ENCODE peak calls at places on chromosomes 3 and 15, in nine cellular contexts. One of them, this sample, is unnamed.

GRCh38 chr3:32002536-32003368 is 21.2 kb downstream of the ZNF860 start:
- DNase-seq in stimulated activated effector memory CD8-positive, alpha-beta T cell treated with anti-CD3 and anti-CD28 coated beads, Interleukin-12 subunit alpha, Interleukin-12 subunit beta, amount 100 ng/mL, for 72 hours: no peak
- DNase-seq in stimulated activated CD8-positive, alpha-beta memory T cell treated with anti-CD3 and anti-CD28 coated beads, Interleukin-4, amount 100 ng/mL, for 4 hours: no peak
- DNase-seq in iPS DF 19.7: no peak
- DNase-seq in nucleus accumbens: no peak
- DNase-seq in NCI-H1092 treated with DMSO at 0.1 percent for 48 hours: no peak
- DNase-seq in T-helper 9 cell: no peak
- DNase-seq in ovary: no peak
- DNase-seq in HEK293T: no peak
- DNase-seq in this sample: no peak

GRCh38 chr3:18422972-18423371 is 2.2 kb downstream of the SATB1 start:
- DNase-seq in stimulated activated effector memory CD8-positive, alpha-beta T cell treated with anti-CD3 and anti-CD28 coated beads, Interleukin-12 subunit alpha, Interleukin-12 subunit beta, amount 100 ng/mL, for 72 hours: no peak
- DNase-seq in stimulated activated CD8-positive, alpha-beta memory T cell treated with anti-CD3 and anti-CD28 coated beads, Interleukin-4, amount 100 ng/mL, for 4 hours: no peak
- DNase-seq in iPS DF 19.7: no peak
- DNase-seq in nucleus accumbens: no peak
- DNase-seq in NCI-H1092 treated with DMSO at 0.1 percent for 48 hours: no peak
- DNase-seq in T-helper 9 cell: no peak
- DNase-seq in ovary: no peak
- DNase-seq in HEK293T: no peak
- DNase-seq in this sample: no peak

GRCh38 chr3:179234244-179234643 is 16.7 kb downstream of the KCNMB3 start:
- DNase-seq in stimulated activated effector memory CD8-positive, alpha-beta T cell treated with anti-CD3 and anti-CD28 coated beads, Interleukin-12 subunit alpha, Interleukin-12 subunit beta, amount 100 ng/mL, for 72 hours: no peak
- DNase-seq in stimulated activated CD8-positive, alpha-beta memory T cell treated with anti-CD3 and anti-CD28 coated beads, Interleukin-4, amount 100 ng/mL, for 4 hours: no peak
- DNase-seq in iPS DF 19.7: no peak
- DNase-seq in nucleus accumbens: no peak
- DNase-seq in NCI-H1092 treated with DMSO at 0.1 percent for 48 hours: no peak
- DNase-seq in T-helper 9 cell: no peak
- DNase-seq in ovary: no peak
- DNase-seq in HEK293T: no peak
- DNase-seq in this sample: no peak

GRCh38 chr15:70036585-70037343 is 61.0 kb downstream of the TLE3 start:
- DNase-seq in stimulated activated effector memory CD8-positive, alpha-beta T cell treated with anti-CD3 and anti-CD28 coated beads, Interleukin-12 subunit alpha, Interleukin-12 subunit beta, amount 100 ng/mL, for 72 hours: no peak
- DNase-seq in stimulated activated CD8-positive, alpha-beta memory T cell treated with anti-CD3 and anti-CD28 coated beads, Interleukin-4, amount 100 ng/mL, for 4 hours: no peak
- DNase-seq in iPS DF 19.7: no peak
- DNase-seq in nucleus accumbens: no peak
- DNase-seq in NCI-H1092 treated with DMSO at 0.1 percent for 48 hours: peak
- DNase-seq in T-helper 9 cell: no peak
- DNase-seq in ovary: no peak
- DNase-seq in HEK293T: no peak
- DNase-seq in this sample: peak

GRCh38 chr3:5692446-5692845 is 504.9 kb downstream of the EDEM1 start:
- DNase-seq in stimulated activated effector memory CD8-positive, alpha-beta T cell treated with anti-CD3 and anti-CD28 coated beads, Interleukin-12 subunit alpha, Interleukin-12 subunit beta, amount 100 ng/mL, for 72 hours: no peak
- DNase-seq in stimulated activated CD8-positive, alpha-beta memory T cell treated with anti-CD3 and anti-CD28 coated beads, Interleukin-4, amount 100 ng/mL, for 4 hours: no peak
- DNase-seq in iPS DF 19.7: no peak
- DNase-seq in nucleus accumbens: no peak
- DNase-seq in NCI-H1092 treated with DMSO at 0.1 percent for 48 hours: no peak
- DNase-seq in T-helper 9 cell: no peak
- DNase-seq in ovary: no peak
- DNase-seq in HEK293T: no peak
- DNase-seq in this sample: no peak

GRCh38 chr3:4647411-4647810 is 154.3 kb downstream of the ITPR1 start:
- DNase-seq in stimulated activated effector memory CD8-positive, alpha-beta T cell treated with anti-CD3 and anti-CD28 coated beads, Interleukin-12 subunit alpha, Interleukin-12 subunit beta, amount 100 ng/mL, for 72 hours: no peak
- DNase-seq in stimulated activated CD8-positive, alpha-beta memory T cell treated with anti-CD3 and anti-CD28 coated beads, Interleukin-4, amount 100 ng/mL, for 4 hours: no peak
- DNase-seq in iPS DF 19.7: no peak
- DNase-seq in nucleus accumbens: no peak
- DNase-seq in NCI-H1092 treated with DMSO at 0.1 percent for 48 hours: no peak
- DNase-seq in T-helper 9 cell: no peak
- DNase-seq in ovary: no peak
- DNase-seq in HEK293T: no peak
- DNase-seq in this sample: no peak

GRCh38 chr3:156533205-156533604 is 21.7 kb downstream of the SSR3 start:
- DNase-seq in stimulated activated effector memory CD8-positive, alpha-beta T cell treated with anti-CD3 and anti-CD28 coated beads, Interleukin-12 subunit alpha, Interleukin-12 subunit beta, amount 100 ng/mL, for 72 hours: no peak
- DNase-seq in stimulated activated CD8-positive, alpha-beta memory T cell treated with anti-CD3 and anti-CD28 coated beads, Interleukin-4, amount 100 ng/mL, for 4 hours: no peak
- DNase-seq in iPS DF 19.7: no peak
- DNase-seq in nucleus accumbens: no peak
- DNase-seq in NCI-H1092 treated with DMSO at 0.1 percent for 48 hours: no peak
- DNase-seq in T-helper 9 cell: no peak
- DNase-seq in ovary: no peak
- DNase-seq in HEK293T: no peak
- DNase-seq in this sample: no peak

GRCh38 chr3:113844622-113845222 is 6.1 kb downstream of the GRAMD1C start:
- DNase-seq in stimulated activated effector memory CD8-positive, alpha-beta T cell treated with anti-CD3 and anti-CD28 coated beads, Interleukin-12 subunit alpha, Interleukin-12 subunit beta, amount 100 ng/mL, for 72 hours: no peak
- DNase-seq in stimulated activated CD8-positive, alpha-beta memory T cell treated with anti-CD3 and anti-CD28 coated beads, Interleukin-4, amount 100 ng/mL, for 4 hours: no peak
- DNase-seq in iPS DF 19.7: no peak
- DNase-seq in nucleus accumbens: no peak
- DNase-seq in NCI-H1092 treated with DMSO at 0.1 percent for 48 hours: peak
- DNase-seq in T-helper 9 cell: no peak
- DNase-seq in ovary: no peak
- DNase-seq in HEK293T: peak
- DNase-seq in this sample: no peak

GRCh38 chr15:61974759-61975158 is 85.5 kb downstream of the VPS13C start:
- DNase-seq in stimulated activated effector memory CD8-positive, alpha-beta T cell treated with anti-CD3 and anti-CD28 coated beads, Interleukin-12 subunit alpha, Interleukin-12 subunit beta, amount 100 ng/mL, for 72 hours: no peak
- DNase-seq in stimulated activated CD8-positive, alpha-beta memory T cell treated with anti-CD3 and anti-CD28 coated beads, Interleukin-4, amount 100 ng/mL, for 4 hours: no peak
- DNase-seq in iPS DF 19.7: no peak
- DNase-seq in nucleus accumbens: no peak
- DNase-seq in NCI-H1092 treated with DMSO at 0.1 percent for 48 hours: peak
- DNase-seq in T-helper 9 cell: no peak
- DNase-seq in ovary: no peak
- DNase-seq in HEK293T: no peak
- DNase-seq in this sample: no peak

GRCh38 chr15:76012021-76012551 is at the start of gene NRG4:
- DNase-seq in stimulated activated effector memory CD8-positive, alpha-beta T cell treated with anti-CD3 and anti-CD28 coated beads, Interleukin-12 subunit alpha, Interleukin-12 subunit beta, amount 100 ng/mL, for 72 hours: no peak
- DNase-seq in stimulated activated CD8-positive, alpha-beta memory T cell treated with anti-CD3 and anti-CD28 coated beads, Interleukin-4, amount 100 ng/mL, for 4 hours: no peak
- DNase-seq in iPS DF 19.7: no peak
- DNase-seq in nucleus accumbens: no peak
- DNase-seq in NCI-H1092 treated with DMSO at 0.1 percent for 48 hours: no peak
- DNase-seq in T-helper 9 cell: no peak
- DNase-seq in ovary: no peak
- DNase-seq in HEK293T: peak
- DNase-seq in this sample: no peak

GRCh38 chr3:132660056-132660744 is at the start of gene UBA5:
- DNase-seq in stimulated activated effector memory CD8-positive, alpha-beta T cell treated with anti-CD3 and anti-CD28 coated beads, Interleukin-12 subunit alpha, Interleukin-12 subunit beta, amount 100 ng/mL, for 72 hours: peak
- DNase-seq in stimulated activated CD8-positive, alpha-beta memory T cell treated with anti-CD3 and anti-CD28 coated beads, Interleukin-4, amount 100 ng/mL, for 4 hours: peak
- DNase-seq in iPS DF 19.7: no peak
- DNase-seq in nucleus accumbens: peak
- DNase-seq in NCI-H1092 treated with DMSO at 0.1 percent for 48 hours: peak
- DNase-seq in T-helper 9 cell: peak
- DNase-seq in ovary: peak
- DNase-seq in HEK293T: peak
- DNase-seq in this sample: no peak

GRCh38 chr3:23035927-23036640 is 167.0 kb upstream of the UBE2E2 start:
- DNase-seq in stimulated activated effector memory CD8-positive, alpha-beta T cell treated with anti-CD3 and anti-CD28 coated beads, Interleukin-12 subunit alpha, Interleukin-12 subunit beta, amount 100 ng/mL, for 72 hours: no peak
- DNase-seq in stimulated activated CD8-positive, alpha-beta memory T cell treated with anti-CD3 and anti-CD28 coated beads, Interleukin-4, amount 100 ng/mL, for 4 hours: no peak
- DNase-seq in iPS DF 19.7: no peak
- DNase-seq in nucleus accumbens: no peak
- DNase-seq in NCI-H1092 treated with DMSO at 0.1 percent for 48 hours: no peak
- DNase-seq in T-helper 9 cell: no peak
- DNase-seq in ovary: no peak
- DNase-seq in HEK293T: no peak
- DNase-seq in this sample: no peak

GRCh38 chr3:50299929-50300680 is 900 bp upstream of the HYAL3 start:
- DNase-seq in stimulated activated effector memory CD8-positive, alpha-beta T cell treated with anti-CD3 and anti-CD28 coated beads, Interleukin-12 subunit alpha, Interleukin-12 subunit beta, amount 100 ng/mL, for 72 hours: no peak
- DNase-seq in stimulated activated CD8-positive, alpha-beta memory T cell treated with anti-CD3 and anti-CD28 coated beads, Interleukin-4, amount 100 ng/mL, for 4 hours: no peak
- DNase-seq in iPS DF 19.7: no peak
- DNase-seq in nucleus accumbens: no peak
- DNase-seq in NCI-H1092 treated with DMSO at 0.1 percent for 48 hours: no peak
- DNase-seq in T-helper 9 cell: no peak
- DNase-seq in ovary: peak
- DNase-seq in HEK293T: no peak
- DNase-seq in this sample: no peak

GRCh38 chr15:73952171-73952912 is 26.1 kb downstream of the LOXL1 start:
- DNase-seq in stimulated activated effector memory CD8-positive, alpha-beta T cell treated with anti-CD3 and anti-CD28 coated beads, Interleukin-12 subunit alpha, Interleukin-12 subunit beta, amount 100 ng/mL, for 72 hours: no peak
- DNase-seq in stimulated activated CD8-positive, alpha-beta memory T cell treated with anti-CD3 and anti-CD28 coated beads, Interleukin-4, amount 100 ng/mL, for 4 hours: no peak
- DNase-seq in iPS DF 19.7: no peak
- DNase-seq in nucleus accumbens: no peak
- DNase-seq in NCI-H1092 treated with DMSO at 0.1 percent for 48 hours: no peak
- DNase-seq in T-helper 9 cell: no peak
- DNase-seq in ovary: peak
- DNase-seq in HEK293T: no peak
- DNase-seq in this sample: no peak

GRCh38 chr3:195853036-195853435 is 41.3 kb upstream of the MUC4 start:
- DNase-seq in stimulated activated effector memory CD8-positive, alpha-beta T cell treated with anti-CD3 and anti-CD28 coated beads, Interleukin-12 subunit alpha, Interleukin-12 subunit beta, amount 100 ng/mL, for 72 hours: no peak
- DNase-seq in stimulated activated CD8-positive, alpha-beta memory T cell treated with anti-CD3 and anti-CD28 coated beads, Interleukin-4, amount 100 ng/mL, for 4 hours: no peak
- DNase-seq in iPS DF 19.7: no peak
- DNase-seq in nucleus accumbens: no peak
- DNase-seq in NCI-H1092 treated with DMSO at 0.1 percent for 48 hours: no peak
- DNase-seq in T-helper 9 cell: no peak
- DNase-seq in ovary: no peak
- DNase-seq in HEK293T: no peak
- DNase-seq in this sample: no peak

GRCh38 chr3:166570136-166570535 is 732.9 kb upstream of the BCHE start:
- DNase-seq in stimulated activated effector memory CD8-positive, alpha-beta T cell treated with anti-CD3 and anti-CD28 coated beads, Interleukin-12 subunit alpha, Interleukin-12 subunit beta, amount 100 ng/mL, for 72 hours: no peak
- DNase-seq in stimulated activated CD8-positive, alpha-beta memory T cell treated with anti-CD3 and anti-CD28 coated beads, Interleukin-4, amount 100 ng/mL, for 4 hours: no peak
- DNase-seq in iPS DF 19.7: no peak
- DNase-seq in nucleus accumbens: no peak
- DNase-seq in NCI-H1092 treated with DMSO at 0.1 percent for 48 hours: no peak
- DNase-seq in T-helper 9 cell: no peak
- DNase-seq in ovary: no peak
- DNase-seq in HEK293T: no peak
- DNase-seq in this sample: no peak

GRCh38 chr3:194686816-194687637 is 1.3 kb downstream of the FAM43A start:
- DNase-seq in stimulated activated effector memory CD8-positive, alpha-beta T cell treated with anti-CD3 and anti-CD28 coated beads, Interleukin-12 subunit alpha, Interleukin-12 subunit beta, amount 100 ng/mL, for 72 hours: peak
- DNase-seq in stimulated activated CD8-positive, alpha-beta memory T cell treated with anti-CD3 and anti-CD28 coated beads, Interleukin-4, amount 100 ng/mL, for 4 hours: no peak
- DNase-seq in iPS DF 19.7: no peak
- DNase-seq in nucleus accumbens: no peak
- DNase-seq in NCI-H1092 treated with DMSO at 0.1 percent for 48 hours: peak
- DNase-seq in T-helper 9 cell: peak
- DNase-seq in ovary: peak
- DNase-seq in HEK293T: no peak
- DNase-seq in this sample: no peak

GRCh38 chr3:69353492-69353891 is 32.4 kb downstream of the FRMD4B start:
- DNase-seq in stimulated activated effector memory CD8-positive, alpha-beta T cell treated with anti-CD3 and anti-CD28 coated beads, Interleukin-12 subunit alpha, Interleukin-12 subunit beta, amount 100 ng/mL, for 72 hours: no peak
- DNase-seq in stimulated activated CD8-positive, alpha-beta memory T cell treated with anti-CD3 and anti-CD28 coated beads, Interleukin-4, amount 100 ng/mL, for 4 hours: no peak
- DNase-seq in iPS DF 19.7: no peak
- DNase-seq in nucleus accumbens: no peak
- DNase-seq in NCI-H1092 treated with DMSO at 0.1 percent for 48 hours: no peak
- DNase-seq in T-helper 9 cell: no peak
- DNase-seq in ovary: no peak
- DNase-seq in HEK293T: no peak
- DNase-seq in this sample: no peak

GRCh38 chr15:83092309-83092976 is 15.0 kb upstream of the TM6SF1 start:
- DNase-seq in stimulated activated effector memory CD8-positive, alpha-beta T cell treated with anti-CD3 and anti-CD28 coated beads, Interleukin-12 subunit alpha, Interleukin-12 subunit beta, amount 100 ng/mL, for 72 hours: no peak
- DNase-seq in stimulated activated CD8-positive, alpha-beta memory T cell treated with anti-CD3 and anti-CD28 coated beads, Interleukin-4, amount 100 ng/mL, for 4 hours: no peak
- DNase-seq in iPS DF 19.7: no peak
- DNase-seq in nucleus accumbens: no peak
- DNase-seq in NCI-H1092 treated with DMSO at 0.1 percent for 48 hours: no peak
- DNase-seq in T-helper 9 cell: no peak
- DNase-seq in ovary: no peak
- DNase-seq in HEK293T: no peak
- DNase-seq in this sample: no peak

GRCh38 chr3:40616420-40616819 is 91.7 kb downstream of the ZNF621 start:
- DNase-seq in stimulated activated effector memory CD8-positive, alpha-beta T cell treated with anti-CD3 and anti-CD28 coated beads, Interleukin-12 subunit alpha, Interleukin-12 subunit beta, amount 100 ng/mL, for 72 hours: no peak
- DNase-seq in stimulated activated CD8-positive, alpha-beta memory T cell treated with anti-CD3 and anti-CD28 coated beads, Interleukin-4, amount 100 ng/mL, for 4 hours: no peak
- DNase-seq in iPS DF 19.7: no peak
- DNase-seq in nucleus accumbens: no peak
- DNase-seq in NCI-H1092 treated with DMSO at 0.1 percent for 48 hours: peak
- DNase-seq in T-helper 9 cell: no peak
- DNase-seq in ovary: no peak
- DNase-seq in HEK293T: no peak
- DNase-seq in this sample: no peak

GRCh38 chr3:175885196-175885766 is 1026.1 kb downstream of the NAALADL2 start:
- DNase-seq in stimulated activated effector memory CD8-positive, alpha-beta T cell treated with anti-CD3 and anti-CD28 coated beads, Interleukin-12 subunit alpha, Interleukin-12 subunit beta, amount 100 ng/mL, for 72 hours: no peak
- DNase-seq in stimulated activated CD8-positive, alpha-beta memory T cell treated with anti-CD3 and anti-CD28 coated beads, Interleukin-4, amount 100 ng/mL, for 4 hours: no peak
- DNase-seq in iPS DF 19.7: no peak
- DNase-seq in nucleus accumbens: no peak
- DNase-seq in NCI-H1092 treated with DMSO at 0.1 percent for 48 hours: no peak
- DNase-seq in T-helper 9 cell: no peak
- DNase-seq in ovary: no peak
- DNase-seq in HEK293T: no peak
- DNase-seq in this sample: no peak

GRCh38 chr15:66294932-66295235 is 1.5 kb downstream of the DIS3L start:
- DNase-seq in stimulated activated effector memory CD8-positive, alpha-beta T cell treated with anti-CD3 and anti-CD28 coated beads, Interleukin-12 subunit alpha, Interleukin-12 subunit beta, amount 100 ng/mL, for 72 hours: no peak
- DNase-seq in stimulated activated CD8-positive, alpha-beta memory T cell treated with anti-CD3 and anti-CD28 coated beads, Interleukin-4, amount 100 ng/mL, for 4 hours: no peak
- DNase-seq in iPS DF 19.7: no peak
- DNase-seq in nucleus accumbens: no peak
- DNase-seq in NCI-H1092 treated with DMSO at 0.1 percent for 48 hours: no peak
- DNase-seq in T-helper 9 cell: no peak
- DNase-seq in ovary: no peak
- DNase-seq in HEK293T: no peak
- DNase-seq in this sample: no peak

This sample was measured in keratinocyte.